ENCODE peak calls at places on chromosomes 3 and 15, in four cellular contexts. Z is GM12878, R is K562, I is HL-60. H is an unnamed sample.

GRCh38 chr15:50181983-50182232 is at the start of gene SLC27A2:
- DNase-seq in Z (no peak), R (peak), I (no peak), H (no peak)

GRCh38 chr3:145094355-145094941 is 1066.5 kb downstream of the PLOD2 start:
- DNase-seq in Z (no peak), R (no peak), I (no peak), H (peak)

GRCh38 chr3:48141225-48142137 is 46.7 kb downstream of the CDC25A start:
- DNase-seq in Z (no peak), R (no peak), I (no peak), H (no peak)

GRCh38 chr3:32120480-32120879 is 14.1 kb downstream of the GPD1L start:
- DNase-seq in Z (no peak), R (no peak), I (peak), H (no peak)

GRCh38 chr15:29014493-29014892 is 128.7 kb downstream of the APBA2 start:
- DNase-seq in Z (no peak), R (no peak), I (no peak), H (no peak)

GRCh38 chr3:155435821-155436220 is 142.3 kb upstream of the STRIT1 start:
- DNase-seq in Z (no peak), R (no peak), I (no peak), H (no peak)

GRCh38 chr15:85010114-85010471 is 28.4 kb downstream of the PDE8A start:
- DNase-seq in Z (no peak), R (no peak), I (no peak), H (no peak)

GRCh38 chr15:38440353-38441129 is 13.4 kb upstream of the FAM98B start:
- DNase-seq in Z (peak), R (peak), I (peak), H (no peak)

GRCh38 chr15:34855893-34856292 is 60.5 kb upstream of the ACTC1 start:
- DNase-seq in Z (no peak), R (no peak), I (no peak), H (no peak)

GRCh38 chr3:141076821-141077571 is 25.8 kb downstream of the SPSB4 start:
- DNase-seq in Z (no peak), R (no peak), I (peak), H (no peak)

GRCh38 chr3:7684193-7684592 is 817.4 kb upstream of the LMCD1 start:
- DNase-seq in Z (no peak), R (no peak), I (no peak), H (no peak)

GRCh38 chr15:66290518-66290917 is 2.9 kb upstream of the DIS3L start:
- DNase-seq in Z (no peak), R (no peak), I (no peak), H (no peak)

GRCh38 chr3:13549513-13550256 is 760 bp downstream of the FBLN2 start:
- DNase-seq in Z (no peak), R (no peak), I (no peak), H (no peak)

GRCh38 chr3:153614563-153614962 is 452.5 kb downstream of the RAP2B start:
- DNase-seq in Z (no peak), R (no peak), I (no peak), H (no peak)

GRCh38 chr3:140428380-140428779 is 249.5 kb upstream of the TRIM42 start:
- DNase-seq in Z (no peak), R (no peak), I (no peak), H (no peak)

GRCh38 chr3:25592510-25592968 is 72.2 kb downstream of the TOP2B start:
- DNase-seq in Z (no peak), R (peak), I (no peak), H (no peak)

GRCh38 chr3:42739401-42740158 is 33.5 kb downstream of the CCDC13 start:
- DNase-seq in Z (no peak), R (no peak), I (no peak), H (no peak)

GRCh38 chr3:98980915-98981596 is 79.6 kb upstream of the DCBLD2 start:
- DNase-seq in Z (peak), R (no peak), I (no peak), H (peak)

GRCh38 chr15:67865331-67865730 is 25.5 kb upstream of the RNU6-1 start:
- DNase-seq in Z (no peak), R (no peak), I (no peak), H (no peak)

GRCh38 chr3:56844536-56844935 is 42.8 kb upstream of the ARHGEF3 start:
- DNase-seq in Z (no peak), R (no peak), I (no peak), H (no peak)

GRCh38 chr3:30319713-30320112 is 286.7 kb upstream of the TGFBR2 start:
- DNase-seq in Z (no peak), R (no peak), I (peak), H (no peak)

GRCh38 chr3:78633626-78634025 is 1134.2 kb downstream of the ROBO1 start:
- DNase-seq in Z (no peak), R (no peak), I (no peak), H (no peak)

GRCh38 chr15:40285151-40285898 is 2.5 kb upstream of the ANKRD63 start:
- DNase-seq in Z (no peak), R (no peak), I (no peak), H (no peak)

GRCh38 chr15:37765809-37766208 is 168.6 kb upstream of the TMCO5A start:
- DNase-seq in Z (no peak), R (no peak), I (peak), H (no peak)

GRCh38 chr15:57696146-57696545 is 10.4 kb upstream of the POLR2M start:
- DNase-seq in Z (no peak), R (no peak), I (no peak), H (no peak)

GRCh38 chr3:97278506-97278905 is 464.1 kb downstream of the EPHA6 start:
- DNase-seq in Z (no peak), R (no peak), I (no peak), H (no peak)

GRCh38 chr3:40313975-40314860 is 4.7 kb downstream of the EIF1B start:
- DNase-seq in Z (no peak), R (peak), I (peak), H (no peak)

GRCh38 chr15:25470230-25470629 is 31.4 kb upstream of the UBE3A start:
- DNase-seq in Z (no peak), R (no peak), I (no peak), H (no peak)

GRCh38 chr15:41501961-41502786 is 8.5 kb downstream of the ITPKA start:
- DNase-seq in Z (no peak), R (no peak), I (peak), H (peak)

GRCh38 chr3:164832216-164832615 is 246.1 kb downstream of the SI start:
- DNase-seq in Z (no peak), R (no peak), I (no peak), H (no peak)

GRCh38 chr15:87881001-87881400 is 375.5 kb downstream of the NTRK3 start:
- DNase-seq in Z (no peak), R (no peak), I (no peak), H (no peak)

GRCh38 chr3:146100825-146101444 is 60.0 kb downstream of the PLOD2 start:
- DNase-seq in Z (no peak), R (no peak), I (no peak), H (no peak)

GRCh38 chr3:195411831-195412230 is 31.0 kb downstream of the ACAP2 start:
- DNase-seq in Z (no peak), R (no peak), I (no peak), H (no peak)

GRCh38 chr3:9214599-9214998 is 34.8 kb downstream of the SRGAP3 start:
- DNase-seq in Z (no peak), R (no peak), I (no peak), H (no peak)

GRCh38 chr15:84911879-84912660 is 27.6 kb downstream of the SLC28A1 start:
- DNase-seq in Z (no peak), R (peak), I (no peak), H (no peak)

GRCh38 chr3:67521053-67521646 is 133.3 kb downstream of the SUCLG2 start:
- DNase-seq in Z (no peak), R (no peak), I (no peak), H (no peak)

GRCh38 chr15:77571181-77571580 is 61.5 kb downstream of the LINGO1 start:
- DNase-seq in Z (no peak), R (no peak), I (no peak), H (no peak)

DNA sequence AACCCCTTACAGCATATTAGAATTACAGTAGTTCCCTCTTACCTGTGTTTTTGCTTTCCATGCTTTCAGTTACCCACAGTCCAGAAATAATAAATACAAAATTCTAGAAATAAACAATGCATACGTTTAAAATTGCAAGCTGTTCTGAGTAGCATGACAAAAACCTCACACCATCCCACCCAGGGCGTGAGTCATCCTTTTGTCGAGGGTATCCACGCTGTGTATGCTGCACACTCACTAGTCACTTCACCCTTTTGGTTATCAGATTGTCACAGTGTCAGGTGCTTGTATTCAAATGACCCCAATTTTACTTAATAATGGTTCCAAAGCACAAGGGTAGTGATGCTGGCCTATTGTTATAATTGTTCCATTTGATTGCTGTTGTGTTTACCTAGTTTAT is 72.5 kb upstream of the P3H2 start:
- DNase-seq in Z (no peak), R (no peak), I (no peak), H (no peak)
- TF ChIP-seq SPI1 in Z (no peak), R (no peak), I (no peak), H (no peak)

GRCh38 chr3:168288511-168289268 is 193.0 kb upstream of the GOLIM4 start:
- DNase-seq in Z (no peak), R (no peak), I (no peak), H (no peak)

GRCh38 chr3:168289480-168289879 is 193.8 kb upstream of the GOLIM4 start:
- DNase-seq in Z (no peak), R (no peak), I (no peak), H (no peak)

GRCh38 chr3:168285506-168285905 is 189.8 kb upstream of the GOLIM4 start:
- DNase-seq in Z (no peak), R (no peak), I (no peak), H (no peak)

DNA sequence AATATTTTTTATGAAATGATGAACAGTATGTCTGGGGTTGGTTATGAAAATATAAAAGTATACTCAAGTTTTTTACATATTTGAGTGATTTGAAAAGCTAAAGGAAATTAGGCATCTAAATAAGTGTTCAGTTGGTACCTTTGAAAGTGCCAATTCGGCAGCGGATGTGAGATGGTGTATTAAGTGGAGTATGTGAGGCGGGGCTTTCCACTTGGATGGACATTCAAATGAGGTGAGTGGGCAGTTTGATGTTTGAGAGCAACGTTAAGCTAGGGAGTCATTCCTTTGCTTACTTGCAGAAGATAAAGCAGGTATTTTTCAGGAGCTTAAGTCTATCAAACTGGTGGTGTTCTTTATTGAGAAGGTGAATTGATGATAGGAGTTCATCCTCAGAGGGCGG is 189.0 kb upstream of the GOLIM4 start:
- DNase-seq in Z (no peak), R (no peak), I (no peak), H (no peak)
- TF ChIP-seq SPI1 in Z (no peak), R (no peak), I (no peak), H (no peak)

DNA sequence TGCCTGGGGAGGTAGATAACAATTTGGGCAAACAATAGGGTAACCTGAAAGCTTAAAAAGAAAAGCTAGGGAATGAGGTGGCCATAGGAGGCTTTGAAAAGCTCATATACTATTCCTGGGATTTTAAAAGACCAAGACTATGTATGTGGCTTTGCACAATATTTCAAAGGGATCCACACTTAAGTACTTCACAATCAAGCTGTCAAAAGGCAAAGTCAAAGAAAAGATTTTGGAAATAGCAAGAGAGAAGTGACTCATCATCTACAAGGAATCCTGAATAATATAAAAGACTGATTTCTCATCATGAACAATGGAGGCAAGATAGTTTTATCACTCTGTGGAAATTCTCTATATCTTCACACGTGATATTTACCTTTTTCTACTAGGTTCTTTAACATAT is 136.6 kb upstream of the PLXNA1 start:
- DNase-seq in Z (no peak), R (no peak), I (no peak), H (no peak)
- TF ChIP-seq SPI1 in Z (no peak), R (no peak), I (no peak), H (no peak)

GRCh38 chr3:72892081-72892763 is 4.4 kb downstream of the GXYLT2 start:
- DNase-seq in Z (no peak), R (no peak), I (peak), H (no peak)
- TF ChIP-seq SPI1 in Z (no peak), R (no peak), I (peak), H (no peak)

GRCh38 chr3:70988111-70988510 is 595.4 kb downstream of the FOXP1 start:
- DNase-seq in Z (no peak), R (no peak), I (no peak), H (no peak)

GRCh38 chr3:70990723-70991122 is 592.8 kb downstream of the FOXP1 start:
- DNase-seq in Z (no peak), R (no peak), I (no peak), H (no peak)

GRCh38 chr3:70990190-70990589 is 593.3 kb downstream of the FOXP1 start:
- DNase-seq in Z (no peak), R (no peak), I (no peak), H (no peak)

GRCh38 chr3:70992131-70992530 is 591.4 kb downstream of the FOXP1 start:
- DNase-seq in Z (no peak), R (no peak), I (no peak), H (no peak)

DNA sequence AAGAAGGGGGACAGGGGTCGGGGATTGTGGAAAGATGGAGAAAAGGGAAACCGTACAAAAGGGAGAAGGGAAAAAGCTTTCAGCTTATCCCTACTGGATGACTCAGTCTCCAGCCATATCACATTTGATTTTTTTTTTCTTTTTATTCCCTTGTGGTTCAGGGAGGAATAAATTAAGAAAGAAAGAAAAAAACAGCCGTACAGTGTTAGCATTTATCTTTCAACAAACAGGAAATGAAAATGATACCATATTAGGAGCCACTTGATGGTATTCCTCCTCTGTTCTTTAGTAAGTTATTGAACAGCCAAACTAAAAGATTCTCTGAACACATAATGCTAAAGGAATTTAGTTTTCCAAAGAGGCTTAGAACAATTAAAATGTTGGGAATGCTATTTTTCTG is 594.4 kb downstream of the FOXP1 start:
- DNase-seq in Z (no peak), R (no peak), I (no peak), H (no peak)
- TF ChIP-seq SPI1 in Z (no peak), R (no peak), I (no peak), H (no peak)

H was measured in GM12891.